ENCODE peak calls at places on chromosomes 7 and 10, in nine cellular contexts. H, E, J, D, G, Q, S, U and K are unnamed samples.

GRCh38 chr10:49151025-49151445 is 17.2 kb upstream of the FAM170B start:
- DNase-seq in E (no peak), Q (no peak), H (no peak), D (no peak), U (peak; percentile 60), S (no peak), J (no peak), G (no peak), K (no peak)

GRCh38 chr7:106279425-106280182 is 5.2 kb downstream of the NAMPT start:
- DNase-seq in U (no peak), S (no peak), E (no peak), J (no peak), G (peak; percentile 33), H (no peak), Q (no peak), D (no peak), K (peak; percentile 49)

GRCh38 chr7:104814671-104815400 is 199.2 kb upstream of the KMT2E start:
- DNase-seq in H (no peak), J (no peak), D (no peak), Q (no peak), E (no peak), S (no peak), G (no peak), U (no peak), K (no peak)

GRCh38 chr7:117827861-117828260 is 45.4 kb downstream of the CTTNBP2 start:
- DNase-seq in Q (no peak), D (peak; percentile 99), E (no peak), G (peak; percentile 91), U (peak; percentile 15), J (peak; percentile 90), S (no peak), H (no peak), K (peak; percentile 81)

GRCh38 chr7:93933190-93933589 is 11.7 kb downstream of the GNG11 start:
- DNase-seq in D (peak; percentile 36), Q (no peak), E (no peak), J (peak; percentile 28), S (no peak), U (no peak), H (no peak), G (no peak), K (no peak)

GRCh38 chr10:77807706-77808105 is 118.8 kb downstream of the DLG5 start:
- DNase-seq in E (no peak), H (no peak), Q (no peak), G (no peak), S (no peak), J (no peak), U (no peak), D (no peak), K (no peak)

GRCh38 chr10:110735620-110736027 is 91.5 kb downstream of the RBM20 start:
- DNase-seq in J (no peak), D (peak; percentile 84), U (no peak), S (no peak), H (no peak), G (no peak), E (no peak), Q (no peak), K (no peak)

GRCh38 chr10:75294031-75294437 is 58.3 kb upstream of the COMTD1 start:
- DNase-seq in E (no peak), S (no peak), U (no peak), Q (no peak), H (no peak), J (peak; percentile 22), D (no peak), G (peak; percentile 72), K (peak; percentile 51)

GRCh38 chr10:127331696-127332095 is 135.3 kb upstream of the INSYN2A start:
- DNase-seq in J (no peak), D (no peak), G (no peak), H (no peak), E (no peak), Q (no peak), U (no peak), S (no peak), K (no peak)